ENCODE peak calls at places on chromosomes 16 and 17, in seven cellular contexts. One of them, this sample, is unnamed.

GRCh38 chr16:89700649-89701424 is 668 bp downstream of the SPATA2L start:
- DNase-seq in suprapubic skin: peak
- DNase-seq in body of pancreas: peak
- DNase-seq in lower leg skin: peak
- DNase-seq in IMR-90: peak
- DNase-seq in uterus: peak
- DNase-seq in A549: peak
- DNase-seq in this sample: peak

GRCh38 chr16:86285421-86285820 is 224.9 kb upstream of the FOXF1 start:
- DNase-seq in IMR-90: no peak
- DNase-seq in A549: no peak
- DNase-seq in body of pancreas: no peak
- DNase-seq in lower leg skin: peak
- DNase-seq in suprapubic skin: no peak
- DNase-seq in uterus: no peak
- DNase-seq in this sample: no peak

GRCh38 chr17:59330314-59330942 is 1.0 kb upstream of the YPEL2 start:
- DNase-seq in lower leg skin: peak
- DNase-seq in A549: peak
- DNase-seq in uterus: peak
- DNase-seq in suprapubic skin: peak
- DNase-seq in body of pancreas: peak
- DNase-seq in IMR-90: no peak
- DNase-seq in this sample: peak

GRCh38 chr16:14564323-14564722 is 65.7 kb downstream of the PARN start:
- DNase-seq in body of pancreas: peak
- DNase-seq in uterus: no peak
- DNase-seq in suprapubic skin: no peak
- DNase-seq in IMR-90: no peak
- DNase-seq in lower leg skin: no peak
- DNase-seq in A549: peak
- DNase-seq in this sample: no peak

GRCh38 chr16:30115238-30115637 is 1.9 kb upstream of the GDPD3 start:
- DNase-seq in lower leg skin: no peak
- DNase-seq in body of pancreas: peak
- DNase-seq in IMR-90: no peak
- DNase-seq in uterus: no peak
- DNase-seq in suprapubic skin: no peak
- DNase-seq in A549: no peak
- DNase-seq in this sample: peak

GRCh38 chr16:68901910-68902309 is 58.6 kb downstream of the TANGO6 start:
- DNase-seq in IMR-90: peak
- DNase-seq in A549: peak
- DNase-seq in uterus: no peak
- DNase-seq in lower leg skin: peak
- DNase-seq in body of pancreas: no peak
- DNase-seq in suprapubic skin: no peak
- DNase-seq in this sample: no peak

GRCh38 chr17:66397486-66397885 is 95.1 kb downstream of the PRKCA start:
- DNase-seq in suprapubic skin: no peak
- DNase-seq in lower leg skin: no peak
- DNase-seq in body of pancreas: no peak
- DNase-seq in uterus: no peak
- DNase-seq in IMR-90: no peak
- DNase-seq in A549: no peak
- DNase-seq in this sample: no peak

GRCh38 chr17:68383443-68384321 is 73.6 kb downstream of the WIPI1 start:
- DNase-seq in uterus: peak
- DNase-seq in body of pancreas: no peak
- DNase-seq in A549: peak
- DNase-seq in lower leg skin: peak
- DNase-seq in suprapubic skin: peak
- DNase-seq in IMR-90: peak
- DNase-seq in this sample: no peak

GRCh38 chr17:2688351-2689342 is 22.9 kb downstream of the CLUH start:
- DNase-seq in uterus: peak
- DNase-seq in IMR-90: no peak
- DNase-seq in A549: no peak
- DNase-seq in lower leg skin: peak
- DNase-seq in suprapubic skin: peak
- DNase-seq in body of pancreas: peak
- DNase-seq in this sample: peak

GRCh38 chr16:72654535-72654934 is 393.4 kb downstream of the ZFHX3 start:
- DNase-seq in A549: no peak
- DNase-seq in lower leg skin: no peak
- DNase-seq in uterus: no peak
- DNase-seq in body of pancreas: no peak
- DNase-seq in IMR-90: no peak
- DNase-seq in suprapubic skin: no peak
- DNase-seq in this sample: no peak

GRCh38 chr17:42526031-42526444 is 10.0 kb upstream of the NAGLU start:
- DNase-seq in IMR-90: peak
- DNase-seq in suprapubic skin: no peak
- DNase-seq in A549: peak
- DNase-seq in lower leg skin: no peak
- DNase-seq in uterus: no peak
- DNase-seq in body of pancreas: no peak
- DNase-seq in this sample: no peak

GRCh38 chr17:8122391-8122922 is 1.4 kb downstream of the HES7 start:
- DNase-seq in A549: peak
- DNase-seq in IMR-90: peak
- DNase-seq in body of pancreas: no peak
- DNase-seq in uterus: peak
- DNase-seq in lower leg skin: peak
- DNase-seq in suprapubic skin: no peak
- DNase-seq in this sample: no peak

GRCh38 chr16:85719605-85720318 is 31.0 kb upstream of the GINS2 start:
- DNase-seq in suprapubic skin: no peak
- DNase-seq in uterus: no peak
- DNase-seq in IMR-90: no peak
- DNase-seq in A549: no peak
- DNase-seq in body of pancreas: no peak
- DNase-seq in lower leg skin: no peak
- DNase-seq in this sample: no peak

DNA sequence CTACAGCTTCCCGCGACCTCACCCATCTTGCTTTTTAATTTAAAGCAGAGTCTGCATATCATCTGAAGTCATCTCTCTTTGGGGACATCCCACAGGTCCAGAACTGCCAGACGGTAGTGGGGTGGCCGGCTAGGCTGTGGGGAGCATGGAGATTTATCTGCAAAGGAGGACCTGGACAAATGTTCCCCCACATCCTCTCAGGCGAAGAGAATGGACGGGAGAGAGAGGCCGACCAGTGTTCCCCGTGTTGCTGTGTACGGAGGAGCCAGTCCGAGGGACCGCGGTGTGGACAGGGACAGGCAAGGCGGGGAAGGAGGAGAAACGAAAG is 663 bp upstream of the MT1M start:
- DNase-seq in A549: no peak
- DNase-seq in body of pancreas: no peak
- DNase-seq in uterus: no peak
- DNase-seq in suprapubic skin: no peak
- DNase-seq in lower leg skin: no peak
- DNase-seq in IMR-90: no peak
- DNase-seq in this sample: no peak
- H3K4me3 ChIP-seq in A549: no peak
- H3K4me3 ChIP-seq in body of pancreas: peak
- H3K4me3 ChIP-seq in uterus: peak
- H3K4me3 ChIP-seq in suprapubic skin: peak
- H3K4me3 ChIP-seq in lower leg skin: peak
- H3K4me3 ChIP-seq in IMR-90: no peak
- H3K4me3 ChIP-seq in this sample: peak

GRCh38 chr17:82839617-82840292 is at the start of gene ZNF750:
- DNase-seq in lower leg skin: no peak
- DNase-seq in body of pancreas: no peak
- DNase-seq in suprapubic skin: no peak
- DNase-seq in uterus: no peak
- DNase-seq in IMR-90: no peak
- DNase-seq in A549: no peak
- DNase-seq in this sample: peak
- TF ChIP-seq POLR2A in lower leg skin: no peak
- TF ChIP-seq POLR2A in body of pancreas: no peak
- TF ChIP-seq POLR2A in suprapubic skin: no peak
- TF ChIP-seq POLR2A in uterus: no peak
- TF ChIP-seq POLR2A in IMR-90: no peak
- TF ChIP-seq POLR2A in A549: no peak
- TF ChIP-seq POLR2A in this sample: no peak

GRCh38 chr16:57540387-57540786 is 2.1 kb upstream of the ADGRG5 start:
- DNase-seq in IMR-90: no peak
- DNase-seq in body of pancreas: no peak
- DNase-seq in uterus: peak
- DNase-seq in A549: no peak
- DNase-seq in lower leg skin: peak
- DNase-seq in suprapubic skin: peak
- DNase-seq in this sample: no peak

GRCh38 chr16:57538235-57538711 is 1.9 kb upstream of the CCDC102A start:
- DNase-seq in suprapubic skin: peak
- DNase-seq in A549: no peak
- DNase-seq in lower leg skin: peak
- DNase-seq in IMR-90: no peak
- DNase-seq in body of pancreas: no peak
- DNase-seq in uterus: no peak
- DNase-seq in this sample: no peak

GRCh38 chr16:57540906-57541753 is 1.3 kb upstream of the ADGRG5 start:
- DNase-seq in suprapubic skin: peak
- DNase-seq in lower leg skin: peak
- DNase-seq in uterus: peak
- DNase-seq in body of pancreas: no peak
- DNase-seq in IMR-90: no peak
- DNase-seq in A549: no peak
- DNase-seq in this sample: no peak

GRCh38 chr16:57537596-57538234 is 1.3 kb upstream of the CCDC102A start:
- DNase-seq in suprapubic skin: peak
- DNase-seq in IMR-90: no peak
- DNase-seq in uterus: no peak
- DNase-seq in body of pancreas: no peak
- DNase-seq in lower leg skin: peak
- DNase-seq in A549: no peak
- DNase-seq in this sample: no peak

GRCh38 chr16:57539072-57539796 is 2.9 kb upstream of the CCDC102A start:
- DNase-seq in uterus: no peak
- DNase-seq in body of pancreas: no peak
- DNase-seq in A549: no peak
- DNase-seq in suprapubic skin: peak
- DNase-seq in IMR-90: no peak
- DNase-seq in lower leg skin: peak
- DNase-seq in this sample: no peak
- H3K4me3 ChIP-seq in uterus: no peak
- H3K4me3 ChIP-seq in body of pancreas: no peak
- H3K4me3 ChIP-seq in A549: no peak
- H3K4me3 ChIP-seq in suprapubic skin: no peak
- H3K4me3 ChIP-seq in IMR-90: no peak
- H3K4me3 ChIP-seq in lower leg skin: no peak
- H3K4me3 ChIP-seq in this sample: no peak

DNA sequence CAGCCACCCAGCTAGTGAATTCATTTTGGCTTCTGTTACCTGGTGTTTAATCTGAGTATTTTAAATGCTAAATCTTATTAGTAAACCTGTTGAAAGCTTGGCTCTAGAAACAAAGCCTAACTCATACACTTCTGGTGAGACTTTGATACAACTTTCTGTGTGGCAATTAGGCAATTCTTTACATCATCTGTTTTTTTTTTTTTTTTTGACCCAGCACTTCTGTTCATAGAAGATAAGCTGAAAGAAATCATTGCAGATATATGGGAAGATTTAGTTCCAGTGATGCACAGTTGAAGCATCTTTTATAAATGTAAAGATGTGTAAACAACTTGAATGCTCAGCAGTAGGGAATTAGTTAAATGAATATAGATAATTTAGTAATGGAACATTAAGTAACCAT is 21.7 kb upstream of the ABCC11 start:
- DNase-seq in IMR-90: no peak
- DNase-seq in lower leg skin: no peak
- DNase-seq in uterus: no peak
- DNase-seq in body of pancreas: no peak
- DNase-seq in suprapubic skin: no peak
- DNase-seq in A549: no peak
- DNase-seq in this sample: no peak
- TF ChIP-seq POLR2A in IMR-90: no peak
- TF ChIP-seq POLR2A in lower leg skin: no peak
- TF ChIP-seq POLR2A in uterus: no peak
- TF ChIP-seq POLR2A in body of pancreas: no peak
- TF ChIP-seq POLR2A in suprapubic skin: no peak
- TF ChIP-seq POLR2A in A549: no peak
- TF ChIP-seq POLR2A in this sample: no peak

GRCh38 chr17:78884148-78884870 is 18.7 kb downstream of the CEP295NL start:
- DNase-seq in IMR-90: no peak
- DNase-seq in uterus: no peak
- DNase-seq in A549: no peak
- DNase-seq in suprapubic skin: no peak
- DNase-seq in lower leg skin: no peak
- DNase-seq in body of pancreas: no peak
- DNase-seq in this sample: no peak
- H3K4me3 ChIP-seq in IMR-90: no peak
- H3K4me3 ChIP-seq in uterus: peak
- H3K4me3 ChIP-seq in A549: peak
- H3K4me3 ChIP-seq in suprapubic skin: peak
- H3K4me3 ChIP-seq in lower leg skin: no peak
- H3K4me3 ChIP-seq in body of pancreas: no peak
- H3K4me3 ChIP-seq in this sample: no peak

DNA sequence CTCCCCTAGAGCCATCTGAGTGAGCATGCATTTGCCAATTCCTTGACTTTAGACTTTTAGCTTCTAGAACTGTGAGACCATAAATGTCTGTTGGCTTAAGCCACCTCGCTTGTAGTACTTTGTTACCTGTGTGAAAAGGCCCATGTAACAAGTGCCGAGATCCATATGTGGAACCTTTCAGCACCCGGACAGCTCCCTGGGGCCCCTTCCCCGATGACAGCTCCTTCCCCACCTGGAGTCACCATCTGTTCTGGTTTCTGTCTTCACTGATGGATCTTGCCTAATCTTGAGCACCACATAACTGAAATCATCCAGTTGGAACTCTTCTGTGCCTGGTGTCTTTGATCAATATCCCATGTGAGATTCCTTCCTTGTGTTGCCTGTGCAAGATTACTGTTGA is 78.9 kb upstream of the EEF2KMT start:
- DNase-seq in suprapubic skin: no peak
- DNase-seq in body of pancreas: no peak
- DNase-seq in IMR-90: no peak
- DNase-seq in uterus: no peak
- DNase-seq in A549: no peak
- DNase-seq in lower leg skin: no peak
- DNase-seq in this sample: no peak
- TF ChIP-seq POLR2A in suprapubic skin: no peak
- TF ChIP-seq POLR2A in body of pancreas: no peak
- TF ChIP-seq POLR2A in IMR-90: no peak
- TF ChIP-seq POLR2A in uterus: no peak
- TF ChIP-seq POLR2A in A549: no peak
- TF ChIP-seq POLR2A in lower leg skin: no peak
- TF ChIP-seq POLR2A in this sample: no peak

DNA sequence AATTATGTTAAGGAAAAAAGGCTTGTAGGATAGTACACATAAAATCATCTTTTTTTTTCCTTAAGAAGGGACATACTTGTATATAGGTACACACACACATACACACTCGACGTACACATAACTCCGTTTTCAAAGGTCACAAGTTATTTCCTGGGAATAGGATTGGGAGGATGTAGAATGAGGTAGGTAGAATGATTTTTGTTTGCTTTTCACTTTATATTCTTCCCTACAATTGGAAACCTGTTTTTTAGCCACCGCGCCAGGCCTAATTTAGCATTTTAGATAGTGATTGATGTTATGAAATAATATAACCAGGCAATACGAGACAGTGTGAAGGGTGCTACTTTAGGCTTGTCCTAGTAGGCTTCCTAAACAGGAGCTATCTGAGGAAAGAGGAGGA is 1.8 kb upstream of the HAPSTR1 start:
- DNase-seq in suprapubic skin: no peak
- DNase-seq in uterus: no peak
- DNase-seq in lower leg skin: no peak
- DNase-seq in A549: no peak
- DNase-seq in body of pancreas: no peak
- DNase-seq in IMR-90: no peak
- DNase-seq in this sample: no peak
- H3K4me3 ChIP-seq in suprapubic skin: peak
- H3K4me3 ChIP-seq in uterus: no peak
- H3K4me3 ChIP-seq in lower leg skin: no peak
- H3K4me3 ChIP-seq in A549: no peak
- H3K4me3 ChIP-seq in body of pancreas: no peak
- H3K4me3 ChIP-seq in IMR-90: no peak
- H3K4me3 ChIP-seq in this sample: no peak

This sample was measured in upper lobe of left lung.